ENCODE peak calls at places on chromosome 14, in ten cellular contexts. K is heart right ventricle; F is gastroesophageal sphincter; W is GM12878; T is HepG2; A is body of pancreas; Z is sciatic nerve; Q is left ventricle myocardium superior; S is naive thymus-derived CD8-positive, alpha-beta T cell; G is stimulated activated naive CD8-positive, alpha-beta T cell treated with anti-CD3 and anti-CD28 coated beads, Interleukin-15, Interleukin-2, amounts not matched to agents 100 U/mL and 50 U/mL, for 24 hours. M is an unnamed sample.

GRCh38 chr14:50501642-50502041 is 30.7 kb downstream of the MAP4K5 start:
- ATAC-seq in Z (no peak), T (no peak), A (no peak), K (no peak), G (no peak), W (no peak), F (no peak), S (no peak), Q (no peak), M (no peak)

GRCh38 chr14:72892879-72893635 is 844 bp downstream of the DPF3 start:
- ATAC-seq in T (peak), Z (peak), S (peak), W (peak), A (peak), G (peak), Q (peak), K (peak), F (peak), M (peak)

GRCh38 chr14:65926504-65926903 is 514.0 kb downstream of the FUT8 start:
- ATAC-seq in Q (no peak), K (no peak), T (no peak), G (no peak), W (no peak), S (no peak), F (no peak), A (no peak), Z (no peak), M (no peak)

GRCh38 chr14:73462815-73463214 is 4.5 kb upstream of the NUMB start:
- ATAC-seq in A (no peak), F (no peak), T (no peak), W (no peak), S (no peak), G (no peak), Q (no peak), Z (no peak), K (peak), M (no peak)

GRCh38 chr14:99944241-99944651 is 121.0 kb upstream of the EVL start:
- ATAC-seq in K (no peak), Z (no peak), A (no peak), W (no peak), F (no peak), Q (peak), G (no peak), S (no peak), T (peak), M (peak)

GRCh38 chr14:104262515-104263514 is 124.4 kb downstream of the KIF26A start:
- ATAC-seq in G (no peak), K (no peak), T (no peak), Z (no peak), F (no peak), W (no peak), S (no peak), A (no peak), Q (no peak), M (peak)

GRCh38 chr14:31484754-31485153 is 3.1 kb downstream of the GPR33 start:
- ATAC-seq in A (no peak), K (no peak), F (no peak), T (no peak), S (no peak), G (no peak), Z (no peak), W (no peak), Q (no peak), M (peak)

GRCh38 chr14:54209501-54210231 is 187.1 kb upstream of the CDKN3 start:
- ATAC-seq in T (no peak), G (no peak), S (no peak), F (no peak), W (no peak), A (no peak), K (no peak), Q (no peak), Z (no peak), M (no peak)

GRCh38 chr14:99391671-99392070 is 89.0 kb downstream of the SETD3 start:
- ATAC-seq in G (no peak), T (no peak), Z (no peak), F (no peak), K (no peak), Q (no peak), A (no peak), W (no peak), S (no peak), M (no peak)

GRCh38 chr14:75083271-75083670 is 13.8 kb downstream of the ZC2HC1C start:
- ATAC-seq in T (no peak), G (no peak), F (no peak), K (no peak), A (peak), S (no peak), W (no peak), Q (no peak), Z (no peak), M (no peak)

GRCh38 chr14:67137744-67138371 is 51.4 kb upstream of the GARIN2 start:
- ATAC-seq in Z (no peak), A (no peak), W (peak), T (no peak), F (no peak), S (no peak), Q (no peak), K (no peak), G (no peak), M (no peak)

GRCh38 chr14:106848330-106849121 is 1322.1 kb downstream of the TMEM121 start:
- ATAC-seq in W (peak), F (no peak), G (peak), K (no peak), A (peak), T (no peak), Z (no peak), Q (no peak), S (no peak), M (no peak)

GRCh38 chr14:74563233-74563585 is 48.8 kb downstream of the LTBP2 start:
- ATAC-seq in W (no peak), Z (no peak), K (no peak), F (no peak), T (peak), A (no peak), S (no peak), Q (no peak), G (no peak), M (no peak)

GRCh38 chr14:106586098-106586704 is 1059.8 kb downstream of the TMEM121 start:
- ATAC-seq in Q (no peak), Z (no peak), G (peak), T (peak), S (peak), F (no peak), K (no peak), A (no peak), W (peak), M (peak)

GRCh38 chr14:60350366-60350720 is 101.3 kb downstream of the PPM1A start:
- ATAC-seq in Z (peak), W (no peak), G (no peak), K (no peak), A (no peak), T (no peak), S (no peak), F (peak), Q (peak), M (no peak)

GRCh38 chr14:93073833-93074769 is 41.6 kb downstream of the ITPK1 start:
- ATAC-seq in K (peak), G (peak), Z (peak), T (peak), Q (peak), F (peak), S (peak), W (peak), A (peak), M (peak)

GRCh38 chr14:99560946-99561683 is 42.9 kb downstream of the CCDC85C start:
- ATAC-seq in W (no peak), Q (peak), F (peak), A (peak), T (no peak), K (peak), G (no peak), Z (no peak), S (no peak), M (no peak)

GRCh38 chr14:22390824-22391461 is 198.1 kb downstream of the DAD1 start:
- ATAC-seq in A (no peak), T (no peak), Q (no peak), Z (no peak), S (no peak), W (peak), G (no peak), K (no peak), F (no peak), M (peak)

GRCh38 chr14:106729551-106729950 is 1203.2 kb downstream of the TMEM121 start:
- ATAC-seq in K (no peak), T (no peak), Z (no peak), W (no peak), Q (no peak), F (no peak), G (no peak), S (no peak), A (no peak), M (no peak)

GRCh38 chr14:91303091-91303923 is 58.8 kb upstream of the GPR68 start:
- ATAC-seq in F (peak), G (peak), W (peak), K (peak), T (peak), Q (peak), S (peak), Z (peak), A (peak), M (peak)

GRCh38 chr14:29671034-29671433 is 256.6 kb downstream of the PRKD1 start:
- ATAC-seq in F (no peak), Q (no peak), G (no peak), K (no peak), Z (no peak), T (no peak), W (no peak), A (no peak), S (no peak), M (no peak)

GRCh38 chr14:65791551-65791981 is 379.0 kb downstream of the FUT8 start:
- ATAC-seq in W (peak), G (no peak), Q (no peak), Z (no peak), A (no peak), S (peak), K (no peak), T (no peak), F (no peak), M (peak)